ENCODE peak calls at places on chromosomes 6 and 20, in five cellular contexts. J is GM13977, G is NCI-H460, S is ascending aorta, U is T-cell. R is an unnamed sample.

GRCh38 chr6:148760568-148761531 is 14.0 kb downstream of the UST start:
- DNase-seq in G (no peak), S (no peak), U (peak), J (peak), R (no peak)

GRCh38 chr20:32291166-32291565 is 13.7 kb downstream of the KIF3B start:
- DNase-seq in G (no peak), S (no peak), J (no peak), U (no peak), R (no peak)

GRCh38 chr6:46059608-46060007 is 43.9 kb upstream of the CLIC5 start:
- DNase-seq in G (no peak), U (no peak), J (no peak), S (no peak), R (no peak)

GRCh38 chr6:150072201-150072600 is 3.3 kb upstream of the ULBP3 start:
- DNase-seq in G (peak), U (no peak), S (no peak), J (no peak), R (peak)

GRCh38 chr6:934686-935085 is 241.7 kb upstream of the EXOC2 start:
- DNase-seq in J (no peak), U (no peak), G (no peak), S (no peak), R (no peak)

GRCh38 chr6:15553736-15554294 is 109.0 kb downstream of the DTNBP1 start:
- DNase-seq in U (no peak), G (no peak), J (no peak), S (no peak), R (no peak)

GRCh38 chr6:120355822-120356221 is 978.5 kb downstream of the TBC1D32 start:
- DNase-seq in G (no peak), U (no peak), J (no peak), S (no peak), R (no peak)

GRCh38 chr6:151524059-151524458 is 30.2 kb downstream of the CCDC170 start:
- DNase-seq in G (no peak), U (no peak), J (no peak), S (no peak), R (no peak)

GRCh38 chr6:158471339-158471738 is 88.6 kb upstream of the TMEM181 start:
- DNase-seq in J (no peak), U (no peak), G (no peak), S (no peak), R (no peak)

GRCh38 chr6:142014515-142014914 is 118.2 kb upstream of the GJE1 start:
- DNase-seq in S (no peak), J (no peak), U (no peak), G (no peak), R (no peak)

GRCh38 chr20:25139061-25139705 is 56.3 kb upstream of the ENTPD6 start:
- DNase-seq in U (no peak), G (no peak), S (no peak), J (no peak), R (no peak)

GRCh38 chr6:44001318-44001868 is 125.9 kb downstream of the MRPL14 start:
- DNase-seq in J (peak), U (no peak), G (no peak), S (no peak), R (no peak)

GRCh38 chr6:99341862-99342455 is 7.5 kb downstream of the FAXC start:
- DNase-seq in G (no peak), J (no peak), S (no peak), U (no peak), R (no peak)

GRCh38 chr6:116616757-116617093 is 446 bp downstream of the RSPH4A start:
- DNase-seq in U (no peak), J (peak), S (no peak), G (no peak), R (no peak)

GRCh38 chr20:62605996-62606395 is 36.3 kb upstream of the SLCO4A1 start:
- DNase-seq in S (no peak), G (no peak), U (no peak), J (no peak), R (no peak)

GRCh38 chr20:34709044-34709835 is 5.1 kb downstream of the TP53INP2 start:
- DNase-seq in S (peak), G (peak), U (peak), J (peak), R (peak)

GRCh38 chr6:127162808-127163207 is 44.3 kb downstream of the RSPO3 start:
- DNase-seq in G (no peak), S (no peak), U (no peak), J (no peak), R (no peak)

GRCh38 chr20:36745234-36745926 is 510 bp downstream of the NDRG3 start:
- DNase-seq in S (no peak), J (no peak), U (no peak), G (no peak), R (no peak)

GRCh38 chr6:30884521-30885480 is 482 bp downstream of the DDR1 start:
- DNase-seq in S (no peak), G (no peak), J (peak), U (no peak), R (no peak)

GRCh38 chr6:155201461-155202226 is 62.2 kb upstream of the CLDN20 start:
- DNase-seq in U (no peak), S (no peak), G (no peak), J (peak), R (no peak)

GRCh38 chr6:136754820-136755219 is 37.5 kb downstream of the MAP3K5 start:
- DNase-seq in S (no peak), G (no peak), J (no peak), U (no peak), R (no peak)

GRCh38 chr6:84867521-84867920 is 103.1 kb upstream of the TBX18 start:
- DNase-seq in U (no peak), G (no peak), J (no peak), S (no peak), R (no peak)

GRCh38 chr6:3885262-3886036 is 36.3 kb downstream of the FAM50B start:
- DNase-seq in U (no peak), J (no peak), S (no peak), G (peak), R (no peak)

GRCh38 chr6:37838209-37838921 is 18.8 kb downstream of the ZFAND3 start:
- DNase-seq in U (no peak), G (no peak), J (no peak), S (no peak), R (no peak)

GRCh38 chr6:167706313-167707109 is 120.2 kb upstream of the AFDN start:
- DNase-seq in U (peak), S (no peak), G (no peak), J (peak), R (no peak)